ENCODE peak calls at places on chromosomes 2 and 18, in four cellular contexts. X is HCT116, I is K562, W is Panc1. K is an unnamed sample.

GRCh38 chr2:85887566-85888019 is 1.2 kb downstream of the ST3GAL5 start:
- DNase-seq in I (no peak), W (no peak), X (no peak), K (no peak)

GRCh38 chr18:55038162-55038561 is 78.9 kb upstream of the CCDC68 start:
- DNase-seq in I (no peak), W (no peak), X (no peak), K (no peak)

GRCh38 chr2:49335546-49335945 is 181.2 kb upstream of the FSHR start:
- DNase-seq in I (no peak), W (no peak), X (no peak), K (no peak)

GRCh38 chr2:11044201-11044600 is 111.1 kb upstream of the SLC66A3 start:
- DNase-seq in I (no peak), W (no peak), X (no peak), K (no peak)

GRCh38 chr2:85684806-85685205 is 9.4 kb upstream of the GNLY start:
- DNase-seq in I (no peak), X (no peak), W (no peak), K (no peak)

GRCh38 chr2:161415467-161416293 is 417 bp upstream of the TBR1 start:
- DNase-seq in X (no peak), I (no peak), W (no peak), K (peak; percentile 10)

GRCh38 chr18:55731594-55732042 is 143.6 kb upstream of the TCF4 start:
- DNase-seq in I (peak; percentile 42), W (no peak), X (no peak), K (no peak)

GRCh38 chr2:215784371-215784783 is 229.0 kb downstream of the MREG start:
- DNase-seq in X (no peak), I (no peak), W (no peak), K (no peak)

GRCh38 chr2:109487237-109487869 is 126.4 kb downstream of the SEPTIN10 start:
- DNase-seq in I (no peak), W (no peak), X (no peak), K (no peak)

GRCh38 chr18:79643049-79643765 is 36.4 kb upstream of the CTDP1 start:
- DNase-seq in I (no peak), W (no peak), X (no peak), K (no peak)

GRCh38 chr2:61762292-61762691 is 91.6 kb downstream of the FAM161A start:
- DNase-seq in I (no peak), W (no peak), X (no peak), K (no peak)

GRCh38 chr2:127172306-127172705 is 47.8 kb downstream of the CYP27C1 start:
- DNase-seq in X (no peak), I (no peak), W (no peak), K (no peak)

GRCh38 chr2:50556934-50557575 is 474.9 kb downstream of the NRXN1 start:
- DNase-seq in I (no peak), X (no peak), W (no peak), K (no peak)

GRCh38 chr2:70560452-70560851 is 6.8 kb upstream of the TGFA start:
- DNase-seq in W (no peak), X (no peak), I (no peak), K (no peak)

GRCh38 chr2:226772389-226773179 is 27.0 kb downstream of the IRS1 start:
- DNase-seq in X (no peak), W (no peak), I (no peak), K (peak; percentile 69)

GRCh38 chr2:202140522-202141292 is 67.7 kb downstream of the KIAA2012 start:
- DNase-seq in I (no peak), X (no peak), W (no peak), K (no peak)

GRCh38 chr2:219631925-219632757 is 4.7 kb downstream of the SLC4A3 start:
- DNase-seq in W (no peak), X (no peak), I (no peak), K (no peak)

GRCh38 chr2:190837991-190838390 is 42.6 kb upstream of the GLS start:
- DNase-seq in X (no peak), I (no peak), W (no peak), K (no peak)

GRCh38 chr2:226423498-226423960 is 376.1 kb downstream of the IRS1 start:
- DNase-seq in I (no peak), W (no peak), X (no peak), K (no peak)

GRCh38 chr2:153584244-153584643 is 105.7 kb upstream of the RPRM start:
- DNase-seq in I (no peak), X (no peak), W (no peak), K (no peak)

GRCh38 chr2:101361519-101361918 is 25.8 kb downstream of the CREG2 start:
- DNase-seq in X (no peak), I (no peak), W (no peak), K (no peak)

GRCh38 chr2:84338069-84338468 is 121.0 kb downstream of the SUCLG1 start:
- DNase-seq in X (no peak), I (no peak), W (no peak), K (no peak)

GRCh38 chr18:13543144-13543543 is 183.2 kb downstream of the FAM210A start:
- DNase-seq in W (no peak), I (no peak), X (no peak), K (no peak)

GRCh38 chr2:157931542-157931941 is 55.4 kb upstream of the ACVR1 start:
- DNase-seq in I (no peak), W (no peak), X (no peak), K (no peak)

GRCh38 chr2:123101434-123101833 is 923.7 kb upstream of the CNTNAP5 start:
- DNase-seq in I (no peak), W (no peak), X (no peak), K (no peak)

GRCh38 chr18:46756559-46757201 is at the start of gene ST8SIA5:
- DNase-seq in I (no peak), X (no peak), W (no peak), K (no peak)

GRCh38 chr2:18118703-18119102 is 240.2 kb downstream of the KCNS3 start:
- DNase-seq in I (no peak), W (no peak), X (no peak), K (no peak)

GRCh38 chr2:175026385-175026784 is 21.2 kb upstream of the CHN1 start:
- DNase-seq in W (no peak), X (no peak), I (no peak), K (no peak)

GRCh38 chr2:17442334-17442733 is 75.9 kb downstream of the RAD51AP2 start:
- DNase-seq in W (no peak), I (no peak), X (no peak), K (no peak)

GRCh38 chr2:105617631-105618350 is 126.9 kb upstream of the NCK2 start:
- DNase-seq in I (no peak), X (no peak), W (peak; percentile 62), K (peak; percentile 76)

GRCh38 chr18:23166863-23167531 is 31.7 kb downstream of the CABLES1 start:
- DNase-seq in W (no peak), X (no peak), I (no peak), K (no peak)

GRCh38 chr2:164843346-164843841 is 1.8 kb upstream of the COBLL1 start:
- DNase-seq in X (no peak), W (no peak), I (no peak), K (peak; percentile 42)
- TF ChIP-seq TCF7L2 in X (no peak), W (no peak), I (no peak), K (no peak)

GRCh38 chr18:49431563-49431962 is 28.9 kb downstream of the DYM start:
- DNase-seq in X (no peak), W (no peak), I (no peak), K (no peak)
- TF ChIP-seq TCF7L2 in X (no peak), W (no peak), I (no peak), K (no peak)

DNA sequence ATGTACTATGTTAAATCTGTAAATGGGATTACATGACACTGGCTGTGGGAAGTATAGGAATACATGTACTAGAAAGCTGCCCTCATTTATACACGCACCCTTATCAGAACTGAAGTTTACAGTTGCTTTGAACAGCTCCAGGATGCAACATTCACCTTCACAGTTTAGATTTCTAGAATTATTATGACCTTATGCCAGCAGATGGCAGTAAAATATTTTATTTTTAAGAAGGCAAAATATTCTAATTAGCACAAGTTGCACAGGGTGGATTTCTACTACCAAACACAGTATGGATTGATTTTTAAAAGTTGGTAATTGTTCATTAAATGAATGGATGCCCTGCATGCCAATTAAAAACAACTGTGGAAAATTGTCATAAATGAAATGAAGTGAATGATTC is 670.4 kb downstream of the KCNJ3 start:
- DNase-seq in W (no peak), X (peak; percentile 3), I (no peak), K (peak; percentile 12)
- TF ChIP-seq TCF7L2 in W (no peak), X (no peak), I (no peak), K (no peak)

GRCh38 chr2:36399050-36399449 is 43.5 kb downstream of the CRIM1 start:
- DNase-seq in X (no peak), I (no peak), W (no peak), K (no peak)
- TF ChIP-seq TCF7L2 in X (no peak), I (no peak), W (no peak), K (no peak)

DNA sequence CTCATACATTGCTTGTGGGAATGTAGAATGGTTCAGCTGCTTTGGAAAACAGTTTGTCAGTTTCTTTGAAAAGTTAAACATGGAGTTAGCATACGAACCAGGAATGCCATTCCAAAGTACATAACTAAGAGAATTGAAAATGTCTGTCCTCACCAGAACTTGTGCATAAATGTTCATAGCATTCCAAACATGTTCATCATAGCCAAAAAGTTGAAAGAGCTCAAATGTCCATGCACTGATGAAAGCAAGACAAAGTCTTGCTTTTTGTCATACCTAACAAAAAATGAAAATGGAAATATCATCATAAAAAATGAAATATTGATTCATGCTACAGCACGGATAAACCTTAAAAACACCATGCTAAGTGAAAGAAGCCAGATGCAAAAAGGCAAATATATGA is 408.8 kb upstream of the UBE2E3 start:
- DNase-seq in I (no peak), W (no peak), X (no peak), K (no peak)
- TF ChIP-seq TCF7L2 in I (no peak), W (no peak), X (no peak), K (no peak)

GRCh38 chr2:238024986-238025385 is 35.8 kb upstream of the SCLY start:
- DNase-seq in X (no peak), W (no peak), I (no peak), K (no peak)
- TF ChIP-seq TCF7L2 in X (no peak), W (no peak), I (no peak), K (no peak)

DNA sequence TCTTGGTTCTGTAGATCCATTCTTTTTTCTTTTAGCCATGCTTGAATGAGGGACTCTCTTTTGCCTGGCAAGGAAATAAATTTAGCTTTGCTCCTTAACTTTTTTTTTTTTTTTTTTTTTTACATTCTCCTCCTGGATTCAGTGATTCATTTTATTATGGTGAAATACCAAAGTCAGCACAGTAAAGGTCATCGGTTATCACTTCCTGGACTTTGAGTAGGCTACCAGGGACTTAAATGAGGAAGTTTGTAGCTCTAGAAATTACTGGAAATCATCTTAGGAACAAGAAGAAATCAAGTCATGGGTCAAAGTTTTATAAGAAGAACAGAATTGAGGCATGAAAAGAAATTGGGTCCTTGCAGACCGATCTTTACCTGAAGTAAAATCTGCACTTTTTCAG is 75.0 kb downstream of the SOCS6 start:
- DNase-seq in X (peak; percentile 72), I (no peak), W (no peak), K (peak; percentile 48)
- TF ChIP-seq TCF7L2 in X (no peak), I (no peak), W (no peak), K (no peak)

GRCh38 chr2:222709191-222709891 is 37.9 kb downstream of the MOGAT1 start:
- DNase-seq in X (peak; percentile 83), I (peak; percentile 65), W (peak; percentile 60), K (peak; percentile 99)

GRCh38 chr2:222706616-222707015 is 35.2 kb downstream of the MOGAT1 start:
- DNase-seq in I (no peak), W (no peak), X (no peak), K (no peak)

GRCh38 chr2:222707102-222707688 is 35.7 kb downstream of the MOGAT1 start:
- DNase-seq in I (no peak), X (no peak), W (no peak), K (peak; percentile 32)

GRCh38 chr2:222708274-222708710 is 36.8 kb downstream of the MOGAT1 start:
- DNase-seq in I (peak; percentile 39), X (peak; percentile 64), W (no peak), K (peak; percentile 76)

GRCh38 chr2:222707689-222708273 is 36.3 kb downstream of the MOGAT1 start:
- DNase-seq in I (no peak), W (no peak), X (no peak), K (peak; percentile 83)
- TF ChIP-seq TCF7L2 in I (no peak), W (no peak), X (no peak), K (no peak)

K was measured in HepG2.